ENCODE peak calls at places on chromosomes 16 and 17, in seven cellular contexts. S is lower leg skin, W is H1, Z is astrocyte of the cerebellum, C is adrenal gland, T is A549, I is AG10803. V is an unnamed sample.

GRCh38 chr17:50908860-50909764 is 43.0 kb upstream of the TOB1 start:
- DNase-seq in S (peak), T (no peak), Z (no peak), W (no peak), I (no peak), C (no peak), V (no peak)

GRCh38 chr16:16120382-16121184 is 102.7 kb downstream of the ABCC6 start:
- DNase-seq in Z (no peak), T (no peak), W (no peak), C (no peak), I (no peak), S (no peak), V (peak)

GRCh38 chr16:30366511-30366910 is 3.8 kb downstream of the TBC1D10B start:
- DNase-seq in S (no peak), Z (no peak), T (no peak), C (no peak), W (no peak), I (no peak), V (no peak)

GRCh38 chr16:50666658-50667496 is 14.2 kb downstream of the SNX20 start:
- DNase-seq in W (no peak), I (no peak), S (no peak), Z (no peak), T (no peak), C (no peak), V (no peak)

GRCh38 chr16:48384982-48385271 is 286 bp downstream of the SIAH1 start:
- DNase-seq in I (peak), T (no peak), W (no peak), Z (no peak), C (no peak), S (no peak), V (no peak)

GRCh38 chr16:29675811-29676643 is 3.0 kb upstream of the QPRT start:
- DNase-seq in T (peak), Z (no peak), C (no peak), S (no peak), W (no peak), I (peak), V (no peak)

GRCh38 chr17:32370426-32370825 is 20.5 kb downstream of the ZNF207 start:
- DNase-seq in I (no peak), W (no peak), Z (no peak), T (no peak), C (no peak), S (no peak), V (no peak)

GRCh38 chr17:4247981-4248388 is 15.8 kb downstream of the ANKFY1 start:
- DNase-seq in S (peak), W (peak), T (no peak), I (no peak), C (no peak), Z (no peak), V (no peak)

GRCh38 chr16:65069090-65069489 is 52.8 kb downstream of the CDH11 start:
- DNase-seq in W (no peak), T (peak), S (no peak), Z (peak), C (no peak), I (peak), V (peak)

GRCh38 chr17:13635951-13636350 is 34.2 kb upstream of the HS3ST3A1 start:
- DNase-seq in W (no peak), I (no peak), T (no peak), Z (peak), S (no peak), C (no peak), V (peak)

GRCh38 chr16:14501331-14502255 is 128.5 kb downstream of the PARN start:
- DNase-seq in C (peak), S (peak), Z (peak), I (peak), W (peak), T (peak), V (peak)

GRCh38 chr17:80432961-80433550 is 18.1 kb downstream of the ENDOV start:
- DNase-seq in I (no peak), C (no peak), S (no peak), W (no peak), T (no peak), Z (no peak), V (no peak)

GRCh38 chr17:80938556-80938955 is 53.1 kb upstream of the CHMP6 start:
- DNase-seq in Z (no peak), T (no peak), C (no peak), I (no peak), W (no peak), S (no peak), V (no peak)

GRCh38 chr17:44794699-44795413 is 35.2 kb downstream of the GJC1 start:
- DNase-seq in S (no peak), I (peak), C (no peak), W (no peak), Z (no peak), T (peak), V (peak)

GRCh38 chr16:85781685-85782370 is 17.5 kb downstream of the EMC8 start:
- DNase-seq in C (peak), T (no peak), I (peak), W (no peak), S (no peak), Z (peak), V (no peak)

GRCh38 chr16:87809150-87809902 is 43.5 kb upstream of the KLHDC4 start:
- DNase-seq in Z (no peak), S (no peak), C (no peak), I (no peak), W (no peak), T (no peak), V (no peak)

GRCh38 chr16:26952411-26952810 is 114.3 kb upstream of the C16orf82 start:
- DNase-seq in W (no peak), C (no peak), T (no peak), I (no peak), S (no peak), Z (no peak), V (no peak)

GRCh38 chr17:38925263-38925995 is at the start of gene LASP1NB:
- DNase-seq in I (peak), W (no peak), S (no peak), C (peak), T (no peak), Z (no peak), V (no peak)

GRCh38 chr16:3304370-3304769 is 860 bp downstream of the TIGD7 start:
- DNase-seq in C (no peak), Z (no peak), S (no peak), T (no peak), I (peak), W (no peak), V (peak)

GRCh38 chr16:64397945-64398508 is 723.8 kb downstream of the CDH11 start:
- DNase-seq in I (no peak), Z (no peak), T (no peak), S (no peak), C (no peak), W (no peak), V (no peak)

GRCh38 chr17:39271546-39271945 is 45.8 kb upstream of the STAC2 start:
- DNase-seq in W (no peak), S (no peak), I (peak), C (no peak), T (no peak), Z (no peak), V (no peak)

GRCh38 chr17:63151981-63152523 is 186.0 kb downstream of the TANC2 start:
- DNase-seq in I (peak), T (no peak), W (no peak), Z (no peak), S (no peak), C (no peak), V (peak)

GRCh38 chr17:67422887-67423286 is 45.8 kb downstream of the PITPNC1 start:
- DNase-seq in Z (no peak), W (no peak), S (no peak), I (no peak), T (peak), C (no peak), V (no peak)

GRCh38 chr16:981695-982151 is at the start of gene SOX8:
- DNase-seq in Z (no peak), C (no peak), S (no peak), I (no peak), T (no peak), W (no peak), V (no peak)

GRCh38 chr17:60577147-60577925 is 22.7 kb upstream of the PPM1D start:
- DNase-seq in I (peak), C (peak), T (no peak), Z (no peak), W (no peak), S (no peak), V (no peak)

GRCh38 chr16:30621765-30622164 is 11.6 kb upstream of the ZNF689 start:
- DNase-seq in C (no peak), W (no peak), T (no peak), I (peak), Z (peak), S (no peak), V (no peak)

GRCh38 chr17:32142857-32143524 is 689 bp downstream of the RHOT1 start:
- DNase-seq in I (peak), W (no peak), C (peak), Z (peak), T (peak), S (peak), V (no peak)

GRCh38 chr17:80793851-80794267 is 197.8 kb upstream of the CHMP6 start:
- DNase-seq in W (no peak), I (peak), T (no peak), Z (no peak), C (no peak), S (no peak), V (no peak)

GRCh38 chr17:38761612-38762011 is 9.1 kb downstream of the PSMB3 start:
- DNase-seq in T (peak), Z (no peak), S (no peak), W (no peak), I (peak), C (no peak), V (no peak)

GRCh38 chr16:3954411-3954921 is 74.0 kb upstream of the CREBBP start:
- DNase-seq in C (no peak), T (no peak), W (no peak), I (no peak), S (no peak), Z (no peak), V (no peak)

GRCh38 chr17:45575126-45575885 is 84.8 kb upstream of the PLEKHM1 start:
- DNase-seq in I (no peak), S (no peak), C (no peak), Z (no peak), W (no peak), T (no peak), V (no peak)

GRCh38 chr17:53543363-53543927 is 279.3 kb upstream of the KIF2B start:
- DNase-seq in C (no peak), T (no peak), W (no peak), S (no peak), Z (no peak), I (no peak), V (no peak)

GRCh38 chr17:29039764-29040598 is 3.0 kb upstream of the PIPOX start:
- DNase-seq in S (no peak), I (peak), Z (peak), W (no peak), T (no peak), C (no peak), V (peak)

GRCh38 chr17:71438631-71439146 is 682.1 kb upstream of the SOX9 start:
- DNase-seq in C (no peak), T (peak), W (no peak), S (no peak), I (peak), Z (peak), V (peak)

GRCh38 chr17:19021622-19022083 is 17.1 kb upstream of the FAM83G start:
- DNase-seq in Z (no peak), C (no peak), I (no peak), T (no peak), S (no peak), W (no peak), V (no peak)

DNA sequence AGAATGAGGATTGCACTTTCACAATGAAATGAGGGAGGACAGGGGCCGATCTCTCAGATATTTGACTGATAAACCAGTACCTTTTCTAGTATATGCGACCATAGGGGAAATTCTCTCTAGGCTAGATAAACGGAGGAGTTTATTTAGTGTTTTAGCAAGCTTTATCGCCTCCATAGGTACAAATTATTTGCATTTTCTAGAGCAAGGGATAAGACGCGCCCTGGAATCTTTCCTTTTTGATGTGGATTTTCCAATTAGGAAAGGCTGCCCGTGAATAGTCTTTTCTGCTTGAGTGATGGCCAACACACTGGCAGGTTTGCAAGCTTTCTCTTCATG is 351 bp upstream of the GDPD1 start:
- DNase-seq in S (no peak), Z (no peak), W (no peak), T (no peak), I (no peak), C (no peak), V (no peak)
- H3K4me3 ChIP-seq in S (no peak), Z (peak), W (peak), T (peak), I (peak), C (no peak), V (peak)

GRCh38 chr16:61890346-61890745 is 145.9 kb downstream of the CDH8 start:
- DNase-seq in I (no peak), T (peak), Z (no peak), W (no peak), C (no peak), S (no peak), V (no peak)

GRCh38 chr16:61891460-61891859 is 144.8 kb downstream of the CDH8 start:
- DNase-seq in C (no peak), S (no peak), I (no peak), W (no peak), T (no peak), Z (no peak), V (no peak)

GRCh38 chr16:61885343-61885742 is 150.9 kb downstream of the CDH8 start:
- DNase-seq in T (no peak), I (no peak), W (no peak), Z (no peak), C (no peak), S (no peak), V (no peak)

GRCh38 chr16:61892531-61892930 is 143.7 kb downstream of the CDH8 start:
- DNase-seq in Z (no peak), T (no peak), I (no peak), C (no peak), S (no peak), W (no peak), V (no peak)

GRCh38 chr16:61887903-61888302 is 148.3 kb downstream of the CDH8 start:
- DNase-seq in I (peak), W (no peak), T (peak), S (peak), Z (no peak), C (peak), V (peak)
- H3K4me3 ChIP-seq in I (no peak), W (no peak), T (no peak), S (no peak), Z (no peak), C (no peak), V (no peak)

GRCh38 chr16:25012525-25012991 is 2.6 kb downstream of the ARHGAP17 start:
- DNase-seq in W (no peak), T (peak), Z (no peak), C (no peak), I (peak), S (no peak), V (no peak)

GRCh38 chr16:25014500-25015147 is 545 bp downstream of the ARHGAP17 start:
- DNase-seq in W (no peak), C (peak), T (peak), S (no peak), I (peak), Z (no peak), V (no peak)

GRCh38 chr16:25013751-25014499 is 1.2 kb downstream of the ARHGAP17 start:
- DNase-seq in T (no peak), Z (no peak), W (no peak), C (no peak), I (no peak), S (no peak), V (no peak)

GRCh38 chr16:25011891-25012499 is 3.2 kb downstream of the ARHGAP17 start:
- DNase-seq in W (no peak), Z (no peak), T (peak), C (no peak), I (no peak), S (no peak), V (no peak)

DNA sequence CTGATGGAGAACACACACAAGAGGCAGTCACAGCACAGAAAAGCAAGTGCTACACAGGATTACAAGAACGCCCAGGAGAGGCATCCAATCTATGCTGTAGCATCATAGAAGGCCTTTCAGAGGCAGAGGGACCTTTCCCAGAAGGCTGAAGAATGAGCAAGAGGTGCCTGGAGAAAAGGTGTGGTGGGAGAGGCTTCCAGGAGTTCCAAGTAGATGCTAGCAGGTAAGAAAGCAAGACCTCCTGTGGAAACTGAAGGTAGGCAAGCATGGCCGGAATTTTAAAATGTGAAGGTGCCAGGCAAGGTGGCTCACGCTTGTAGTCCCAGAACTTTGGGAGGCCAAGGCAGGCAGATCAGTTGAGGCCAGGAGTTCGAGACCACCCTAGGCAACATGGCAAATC is 2.1 kb downstream of the ARHGAP17 start:
- DNase-seq in W (no peak), T (no peak), Z (no peak), S (no peak), I (no peak), C (no peak), V (no peak)
- H3K4me3 ChIP-seq in W (no peak), T (peak), Z (no peak), S (no peak), I (peak), C (no peak), V (no peak)

GRCh38 chr17:2233441-2233947 is 70.1 kb downstream of the SMG6 start:
- DNase-seq in C (no peak), Z (no peak), I (peak), T (no peak), S (no peak), W (no peak), V (peak)

GRCh38 chr17:2235792-2236365 is 67.7 kb downstream of the SMG6 start:
- DNase-seq in S (peak), T (no peak), W (no peak), Z (no peak), C (no peak), I (peak), V (no peak)

GRCh38 chr17:2230877-2231276 is 72.7 kb downstream of the SMG6 start:
- DNase-seq in S (no peak), I (peak), W (no peak), C (no peak), Z (no peak), T (no peak), V (no peak)

GRCh38 chr17:2227025-2227699 is 76.4 kb downstream of the SMG6 start:
- DNase-seq in I (no peak), T (no peak), S (no peak), Z (no peak), C (no peak), W (no peak), V (no peak)

DNA sequence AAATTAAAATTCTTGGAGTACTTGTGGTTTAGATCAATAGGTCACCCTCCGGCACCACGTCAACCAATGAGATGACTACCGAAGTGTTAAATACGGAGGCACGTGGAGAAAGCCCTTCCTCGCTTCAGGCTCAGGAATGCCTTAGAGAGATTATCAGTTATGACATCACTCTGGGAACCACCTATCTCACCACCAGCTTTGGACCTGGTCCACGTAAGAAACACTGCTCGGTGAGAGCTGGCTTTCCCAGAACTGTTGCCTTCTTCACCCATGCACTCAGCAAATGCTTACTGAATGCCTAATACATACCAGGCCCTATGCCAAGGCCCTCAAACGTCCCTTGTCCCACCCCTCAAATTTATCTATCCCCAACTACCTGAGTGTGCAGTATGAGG is 71.3 kb downstream of the SMG6 start:
- DNase-seq in W (no peak), I (peak), S (no peak), C (no peak), Z (peak), T (no peak), V (peak)
- H3K4me3 ChIP-seq in W (no peak), I (no peak), S (no peak), C (no peak), Z (no peak), T (no peak), V (no peak)

GRCh38 chr16:54938351-54939346 is 8.0 kb downstream of the IRX5 start:
- DNase-seq in C (no peak), S (no peak), W (no peak), T (no peak), I (no peak), Z (no peak), V (no peak)
- H3K4me3 ChIP-seq in C (no peak), S (no peak), W (peak), T (no peak), I (peak), Z (peak), V (no peak)